ENCODE peak calls at places on chromosomes 6 and 20, in six cellular contexts. V is IMR-90, P is mesendoderm, T is neuronal stem cell, Z is mesenchymal stem cell, S is H1. Y is an unnamed sample.

GRCh38 chr20:38987777-38988176 is 25.6 kb downstream of the DHX35 start:
- DNase-seq in V (no peak), P (no peak), T (no peak), Z (no peak), S (no peak), Y (no peak)

GRCh38 chr20:1499528-1500420 is 8.6 kb upstream of the SIRPB2 start:
- DNase-seq in V (no peak), P (peak; percentile 35), T (no peak), Z (no peak), S (no peak), Y (peak; percentile 76)

GRCh38 chr6:19268117-19268516 is 569.1 kb upstream of the ID4 start:
- DNase-seq in V (no peak), P (peak; percentile 10), T (no peak), Z (no peak), S (no peak), Y (no peak)

GRCh38 chr20:1376453-1377270 is 16.2 kb downstream of the FKBP1A start:
- DNase-seq in V (no peak), P (no peak), T (no peak), Z (no peak), S (no peak), Y (peak; percentile 22)

GRCh38 chr6:38161754-38162492 is 342.4 kb downstream of the ZFAND3 start:
- DNase-seq in V (no peak), P (no peak), T (no peak), Z (no peak), S (no peak), Y (no peak)

GRCh38 chr6:130740308-130740707 is 86.9 kb upstream of the SMLR1 start:
- DNase-seq in V (no peak), P (no peak), T (no peak), Z (no peak), S (no peak), Y (no peak)

GRCh38 chr20:44911264-44911921 is 1.5 kb downstream of the PABPC1L start:
- DNase-seq in V (peak; percentile 28), P (peak; percentile 94), T (peak; percentile 70), Z (peak; percentile 64), S (peak; percentile 90), Y (peak; percentile 74)

GRCh38 chr6:111159628-111160027 is 72.3 kb downstream of the SLC16A10 start:
- DNase-seq in V (no peak), P (no peak), T (no peak), Z (no peak), S (no peak), Y (no peak)

GRCh38 chr20:33443006-33443511 is 504 bp downstream of the SNTA1 start:
- DNase-seq in V (no peak), P (no peak), T (no peak), Z (peak; percentile 13), S (no peak), Y (no peak)

GRCh38 chr20:50413088-50413500 is 97.1 kb upstream of the PTPN1 start:
- DNase-seq in V (no peak), P (no peak), T (no peak), Z (peak; percentile 86), S (no peak), Y (peak; percentile 55)

GRCh38 chr20:50678213-50678898 is 13.0 kb downstream of the RIPOR3 start:
- DNase-seq in V (no peak), P (no peak), T (no peak), Z (no peak), S (no peak), Y (peak; percentile 29)

GRCh38 chr6:150656156-150656555 is 56.5 kb downstream of the PLEKHG1 start:
- DNase-seq in V (no peak), P (no peak), T (no peak), Z (no peak), S (no peak), Y (no peak)

GRCh38 chr20:41694796-41695195 is 76.6 kb upstream of the CHD6 start:
- DNase-seq in V (no peak), P (no peak), T (no peak), Z (no peak), S (no peak), Y (no peak)

GRCh38 chr20:10671221-10671849 is 2.5 kb downstream of the JAG1 start:
- DNase-seq in V (peak; percentile 94), P (peak; percentile 85), T (no peak), Z (peak; percentile 92), S (peak; percentile 69), Y (no peak)

GRCh38 chr6:121838842-121839241 is 403.4 kb downstream of the GJA1 start:
- DNase-seq in V (peak; percentile 38), P (no peak), T (no peak), Z (peak; percentile 86), S (no peak), Y (no peak)

GRCh38 chr20:24670341-24670821 is 201.0 kb downstream of the SYNDIG1 start:
- DNase-seq in V (no peak), P (no peak), T (no peak), Z (no peak), S (no peak), Y (no peak)

GRCh38 chr20:24668791-24669190 is 199.4 kb downstream of the SYNDIG1 start:
- DNase-seq in V (no peak), P (no peak), T (no peak), Z (no peak), S (no peak), Y (no peak)

GRCh38 chr20:24667689-24668383 is 198.4 kb downstream of the SYNDIG1 start:
- DNase-seq in V (no peak), P (no peak), T (no peak), Z (no peak), S (no peak), Y (no peak)

GRCh38 chr20:24669701-24670100 is 200.3 kb downstream of the SYNDIG1 start:
- DNase-seq in V (no peak), P (no peak), T (no peak), Z (no peak), S (no peak), Y (no peak)

DNA sequence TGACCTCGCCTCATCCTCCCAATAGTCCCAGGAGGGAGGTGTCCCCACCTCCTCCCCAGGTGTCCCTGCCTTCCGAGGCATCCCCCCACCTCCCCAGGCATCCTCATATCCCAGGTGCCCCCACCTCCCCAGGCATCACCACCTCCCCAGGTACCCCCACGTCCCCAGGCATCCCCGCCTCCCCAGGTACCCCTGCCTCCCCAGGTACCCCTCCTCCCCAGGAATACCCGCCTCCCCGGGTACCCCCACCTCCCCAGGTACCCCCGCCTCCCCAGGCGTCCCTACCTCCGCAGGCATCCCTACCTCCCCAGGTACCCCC is 198.9 kb downstream of the SYNDIG1 start:
- DNase-seq in V (no peak), P (no peak), T (no peak), Z (no peak), S (no peak), Y (no peak)
- H2BK120ac ChIP-seq in V (no peak overlapping the region), P (no peak overlapping the region), T (no peak overlapping the region), Z (no peak overlapping the region), S (no peak overlapping the region), Y (no peak overlapping the region)

DNA sequence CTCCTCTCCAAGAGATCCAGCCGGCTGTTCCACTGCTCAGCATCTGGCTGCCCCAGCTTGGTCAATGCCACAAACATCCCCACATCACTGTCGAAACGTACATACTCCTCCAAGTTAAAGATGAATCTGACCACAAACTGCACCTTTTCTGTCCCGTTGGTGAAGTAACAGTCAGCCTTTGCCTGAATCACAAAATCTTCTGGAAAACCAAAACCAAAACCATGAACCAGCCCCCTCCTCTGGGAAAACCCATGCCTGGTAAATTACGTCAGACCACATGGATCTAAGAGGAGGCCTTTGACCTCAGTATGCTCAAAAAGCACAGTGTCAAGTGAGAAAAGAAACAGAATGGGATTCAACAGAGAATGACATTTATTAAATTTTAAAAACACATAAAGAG is 1.7 kb downstream of the HLA-DOB start:
- DNase-seq in V (peak; percentile 14), P (no peak), T (no peak), Z (peak; percentile 64), S (no peak), Y (no peak)
- H3K4me3 ChIP-seq in V (no peak overlapping the region), P (no peak overlapping the region), T (no peak overlapping the region), Z (no peak overlapping the region), S (no peak overlapping the region), Y (no peak overlapping the region)

GRCh38 chr6:85641522-85641915 is 1.2 kb downstream of the SYNCRIP start:
- DNase-seq in V (peak; percentile 25), P (no peak), T (no peak), Z (peak; percentile 18), S (no peak), Y (no peak)

GRCh38 chr6:85641916-85642773 is 541 bp downstream of the SYNCRIP start:
- DNase-seq in V (peak; percentile 45), P (peak; percentile 69), T (peak; percentile 17), Z (peak; percentile 72), S (no peak), Y (peak; percentile 27)

GRCh38 chr6:85644374-85644762 is 1.7 kb upstream of the SYNCRIP start:
- DNase-seq in V (peak; percentile 38), P (no peak), T (no peak), Z (no peak), S (no peak), Y (peak; percentile 34)

GRCh38 chr6:85642774-85643529 is at the start of gene SYNCRIP:
- DNase-seq in V (peak; percentile 97), P (peak; percentile 99), T (peak; percentile 98), Z (peak; percentile 99), S (peak; percentile 97), Y (peak; percentile 98)

GRCh38 chr6:85643530-85644373 is 1.1 kb upstream of the SYNCRIP start:
- DNase-seq in V (peak; percentile 93), P (peak; percentile 95), T (peak; percentile 91), Z (peak; percentile 97), S (peak; percentile 93), Y (peak; percentile 94)
- H2BK120ac ChIP-seq in V (peak overlapping the region; percentile 82), P (peak overlapping the region; percentile 89), T (no peak overlapping the region), Z (peak overlapping the region; percentile 99), S (no peak overlapping the region), Y (peak overlapping the region; percentile 100)

GRCh38 chr20:35741892-35742740 is at the start of gene RBM39:
- DNase-seq in V (peak; percentile 100), P (peak; percentile 100), T (peak; percentile 100), Z (peak; percentile 100), S (peak; percentile 98), Y (peak; percentile 100)

GRCh38 chr20:35737865-35738333 is 4.2 kb downstream of the RBM39 start:
- DNase-seq in V (no peak), P (no peak), T (no peak), Z (no peak), S (no peak), Y (no peak)

GRCh38 chr20:35738410-35739179 is 3.5 kb downstream of the RBM39 start:
- DNase-seq in V (no peak), P (no peak), T (no peak), Z (no peak), S (no peak), Y (no peak)

GRCh38 chr20:35742741-35743523 is 872 bp upstream of the RBM39 start:
- DNase-seq in V (no peak), P (peak; percentile 61), T (no peak), Z (peak; percentile 51), S (no peak), Y (no peak)

DNA sequence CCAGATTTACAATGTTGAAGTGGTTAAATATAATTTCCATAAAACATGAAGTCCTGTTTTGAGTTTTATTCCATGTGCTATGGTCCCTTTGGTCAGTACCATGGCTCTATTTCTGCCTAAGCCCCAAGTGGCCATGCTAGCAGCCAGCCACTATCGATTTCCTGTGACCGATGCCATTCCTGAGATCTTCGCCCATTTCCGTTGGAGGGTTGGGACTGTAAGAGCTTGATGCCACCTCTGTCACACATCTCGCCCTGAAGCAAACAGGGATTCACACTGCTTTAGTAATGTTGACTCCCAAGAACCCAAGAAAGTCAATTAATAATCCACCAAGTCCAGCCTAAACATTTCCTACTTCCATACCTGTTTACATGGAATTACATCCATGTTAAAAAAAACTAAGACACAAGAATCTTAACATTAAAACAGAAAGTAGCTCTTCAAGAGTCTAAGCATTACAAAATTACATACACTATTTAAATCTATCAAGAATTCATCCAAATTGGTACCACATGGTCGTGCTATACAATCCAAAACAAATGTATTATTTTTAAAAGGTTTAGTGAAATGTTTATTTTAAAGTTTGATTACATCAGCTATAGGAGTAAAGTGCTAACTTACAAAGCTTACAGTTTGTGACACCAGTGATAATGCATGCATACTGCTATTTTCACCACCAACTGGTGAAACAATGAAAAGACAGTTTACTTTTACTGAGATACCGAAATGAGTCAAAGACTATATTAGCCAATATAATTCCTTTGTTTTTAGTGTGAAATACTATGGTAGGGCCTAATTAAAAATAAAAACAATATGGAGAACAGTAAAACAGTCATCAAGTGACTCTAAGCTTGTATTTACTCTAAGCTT is 2.5 kb downstream of the RBM39 start:
- DNase-seq in V (peak; percentile 50), P (peak; percentile 50), T (no peak), Z (peak; percentile 67), S (no peak), Y (peak; percentile 67)
- H3K4me3 ChIP-seq in V (no peak overlapping the region), P (no peak overlapping the region), T (peak overlapping the region; percentile 64), Z (no peak overlapping the region), S (no peak overlapping the region), Y (no peak overlapping the region)

Y was measured in trophoblast cell.